ENCODE peak calls at places on chromosomes 2 and 18, in five cellular contexts. V is activated CD8-positive, alpha-beta memory T cell treated with anti-CD3 and anti-CD28 coated beads, Interleukin-2, amount 10 ng/mL, durations not matched to agents 7 days and 5 days; D is T-helper 2 cell; P is DMS153; Q is stimulated activated CD8-positive, alpha-beta memory T cell treated with anti-CD3 and anti-CD28 coated beads, Interleukin-15, amount 100 ng/mL, for 24 hours. L is an unnamed sample.
A peak's percentile ranks its signal among the peaks of the same experiment; 100 is the strongest.

GRCh38 chr18:25594351-25594750 is 242.4 kb upstream of the ZNF521 start:
- DNase-seq in V (no peak), D (no peak), P (no peak), Q (no peak), L (no peak)

GRCh38 chr2:113406114-113406513 is 31.4 kb upstream of the ZNG1B start:
- DNase-seq in V (no peak), D (no peak), P (no peak), Q (no peak), L (no peak)

GRCh38 chr2:42614838-42615237 is 46.4 kb downstream of the MTA3 start:
- DNase-seq in V (no peak), D (no peak), P (no peak), Q (no peak), L (no peak)

GRCh38 chr2:233990261-233990798 is 60.2 kb upstream of the SPP2 start:
- DNase-seq in V (peak; percentile 95), D (peak; percentile 84), P (no peak), Q (no peak), L (no peak)

GRCh38 chr2:240198226-240198625 is 57.8 kb upstream of the OTOS start:
- DNase-seq in V (peak; percentile 14), D (no peak), P (no peak), Q (no peak), L (no peak)

GRCh38 chr2:212609499-212609898 is 70.9 kb upstream of the ERBB4 start:
- DNase-seq in V (no peak), D (no peak), P (no peak), Q (no peak), L (no peak)

GRCh38 chr2:241551998-241552737 is 6.4 kb upstream of the BOK start:
- DNase-seq in V (no peak), D (no peak), P (no peak), Q (no peak), L (no peak)

GRCh38 chr18:67935638-67936037 is 419.1 kb upstream of the DSEL start:
- DNase-seq in V (no peak), D (no peak), P (no peak), Q (no peak), L (no peak)

GRCh38 chr2:8465560-8465959 is 216.3 kb upstream of the ID2 start:
- DNase-seq in V (peak; percentile 34), D (no peak), P (no peak), Q (no peak), L (no peak)

GRCh38 chr2:23549821-23550535 is 165.0 kb downstream of the KLHL29 start:
- DNase-seq in V (no peak), D (no peak), P (no peak), Q (no peak), L (no peak)

GRCh38 chr2:128313076-128313836 is 5.4 kb downstream of the HS6ST1 start:
- DNase-seq in V (no peak), D (no peak), P (no peak), Q (no peak), L (no peak)

GRCh38 chr2:100783986-100784385 is 36.0 kb upstream of the NPAS2 start:
- DNase-seq in V (no peak), D (no peak), P (no peak), Q (no peak), L (no peak)

L was measured in thoracic aorta.